ENCODE peak calls at places on chromosome 22, in six cellular contexts. One of them, this sample, is unnamed.

GRCh38 chr22:46619830-46620501 is at the start of gene GRAMD4:
- DNase-seq in fibroblast of the aortic adventitia: no peak
- DNase-seq in PC-3: no peak
- DNase-seq in foreskin fibroblast: no peak
- DNase-seq in breast epithelium: peak
- DNase-seq in body of pancreas: no peak
- DNase-seq in this sample: no peak

GRCh38 chr22:35301370-35301874 is 1.7 kb downstream of the TOM1 start:
- DNase-seq in fibroblast of the aortic adventitia: peak
- DNase-seq in PC-3: peak
- DNase-seq in foreskin fibroblast: peak
- DNase-seq in breast epithelium: peak
- DNase-seq in body of pancreas: no peak
- DNase-seq in this sample: no peak

GRCh38 chr22:43381693-43382092 is 30.1 kb upstream of the MPPED1 start:
- DNase-seq in fibroblast of the aortic adventitia: no peak
- DNase-seq in PC-3: no peak
- DNase-seq in foreskin fibroblast: no peak
- DNase-seq in breast epithelium: no peak
- DNase-seq in body of pancreas: no peak
- DNase-seq in this sample: peak

GRCh38 chr22:49657275-49657973 is 170.2 kb downstream of the BRD1 start:
- DNase-seq in fibroblast of the aortic adventitia: no peak
- DNase-seq in PC-3: no peak
- DNase-seq in foreskin fibroblast: no peak
- DNase-seq in breast epithelium: peak
- DNase-seq in body of pancreas: no peak
- DNase-seq in this sample: no peak

GRCh38 chr22:20268350-20269012 is 363 bp upstream of the RTN4R start:
- DNase-seq in fibroblast of the aortic adventitia: peak
- DNase-seq in PC-3: peak
- DNase-seq in foreskin fibroblast: peak
- DNase-seq in breast epithelium: no peak
- DNase-seq in body of pancreas: peak
- DNase-seq in this sample: peak

GRCh38 chr22:40819741-40820140 is 595 bp upstream of the SLC25A17 start:
- DNase-seq in fibroblast of the aortic adventitia: peak
- DNase-seq in PC-3: peak
- DNase-seq in foreskin fibroblast: peak
- DNase-seq in breast epithelium: no peak
- DNase-seq in body of pancreas: no peak
- DNase-seq in this sample: no peak

GRCh38 chr22:39444247-39444800 is 12.5 kb upstream of the MGAT3 start:
- DNase-seq in fibroblast of the aortic adventitia: no peak
- DNase-seq in PC-3: no peak
- DNase-seq in foreskin fibroblast: no peak
- DNase-seq in breast epithelium: no peak
- DNase-seq in body of pancreas: no peak
- DNase-seq in this sample: no peak

GRCh38 chr22:49412236-49412635 is 415.4 kb downstream of the BRD1 start:
- DNase-seq in fibroblast of the aortic adventitia: no peak
- DNase-seq in PC-3: no peak
- DNase-seq in foreskin fibroblast: no peak
- DNase-seq in breast epithelium: no peak
- DNase-seq in body of pancreas: no peak
- DNase-seq in this sample: no peak

GRCh38 chr22:38788417-38788816 is 5.5 kb downstream of the DNAL4 start:
- DNase-seq in fibroblast of the aortic adventitia: peak
- DNase-seq in PC-3: peak
- DNase-seq in foreskin fibroblast: peak
- DNase-seq in breast epithelium: peak
- DNase-seq in body of pancreas: peak
- DNase-seq in this sample: peak

GRCh38 chr22:40498454-40499186 is 128.2 kb downstream of the SGSM3 start:
- DNase-seq in fibroblast of the aortic adventitia: peak
- DNase-seq in PC-3: peak
- DNase-seq in foreskin fibroblast: peak
- DNase-seq in breast epithelium: no peak
- DNase-seq in body of pancreas: no peak
- DNase-seq in this sample: no peak

GRCh38 chr22:19289475-19290161 is 1.9 kb downstream of the CLTCL1 start:
- DNase-seq in fibroblast of the aortic adventitia: peak
- DNase-seq in PC-3: peak
- DNase-seq in foreskin fibroblast: no peak
- DNase-seq in breast epithelium: no peak
- DNase-seq in body of pancreas: no peak
- DNase-seq in this sample: peak

GRCh38 chr22:39242389-39242808 is 2.4 kb downstream of the PDGFB start:
- DNase-seq in fibroblast of the aortic adventitia: no peak
- DNase-seq in PC-3: no peak
- DNase-seq in foreskin fibroblast: no peak
- DNase-seq in breast epithelium: no peak
- DNase-seq in body of pancreas: no peak
- DNase-seq in this sample: no peak

GRCh38 chr22:48478124-48478523 is 1349.5 kb downstream of the BRD1 start:
- DNase-seq in fibroblast of the aortic adventitia: no peak
- DNase-seq in PC-3: no peak
- DNase-seq in foreskin fibroblast: no peak
- DNase-seq in breast epithelium: no peak
- DNase-seq in body of pancreas: no peak
- DNase-seq in this sample: no peak

GRCh38 chr22:45262931-45263789 is 21.6 kb upstream of the UPK3A start:
- DNase-seq in fibroblast of the aortic adventitia: peak
- DNase-seq in PC-3: no peak
- DNase-seq in foreskin fibroblast: no peak
- DNase-seq in breast epithelium: no peak
- DNase-seq in body of pancreas: no peak
- DNase-seq in this sample: no peak

GRCh38 chr22:16774911-16775529 is 50.2 kb downstream of the XKR3 start:
- DNase-seq in fibroblast of the aortic adventitia: peak
- DNase-seq in PC-3: no peak
- DNase-seq in foreskin fibroblast: no peak
- DNase-seq in breast epithelium: no peak
- DNase-seq in body of pancreas: no peak
- DNase-seq in this sample: no peak

GRCh38 chr22:48743601-48744282 is 1083.9 kb downstream of the BRD1 start:
- DNase-seq in fibroblast of the aortic adventitia: no peak
- DNase-seq in PC-3: no peak
- DNase-seq in foreskin fibroblast: no peak
- DNase-seq in breast epithelium: peak
- DNase-seq in body of pancreas: no peak
- DNase-seq in this sample: no peak

GRCh38 chr22:28894320-28894719 is 10.9 kb downstream of the ZNRF3 start:
- DNase-seq in fibroblast of the aortic adventitia: no peak
- DNase-seq in PC-3: peak
- DNase-seq in foreskin fibroblast: no peak
- DNase-seq in breast epithelium: no peak
- DNase-seq in body of pancreas: no peak
- DNase-seq in this sample: no peak

GRCh38 chr22:40560551-40560950 is 76.0 kb downstream of the MRTFA start:
- DNase-seq in fibroblast of the aortic adventitia: peak
- DNase-seq in PC-3: no peak
- DNase-seq in foreskin fibroblast: peak
- DNase-seq in breast epithelium: no peak
- DNase-seq in body of pancreas: no peak
- DNase-seq in this sample: no peak

GRCh38 chr22:38718414-38718813 is 12.7 kb downstream of the GTPBP1 start:
- DNase-seq in fibroblast of the aortic adventitia: peak
- DNase-seq in PC-3: peak
- DNase-seq in foreskin fibroblast: peak
- DNase-seq in breast epithelium: peak
- DNase-seq in body of pancreas: peak
- DNase-seq in this sample: no peak

DNA sequence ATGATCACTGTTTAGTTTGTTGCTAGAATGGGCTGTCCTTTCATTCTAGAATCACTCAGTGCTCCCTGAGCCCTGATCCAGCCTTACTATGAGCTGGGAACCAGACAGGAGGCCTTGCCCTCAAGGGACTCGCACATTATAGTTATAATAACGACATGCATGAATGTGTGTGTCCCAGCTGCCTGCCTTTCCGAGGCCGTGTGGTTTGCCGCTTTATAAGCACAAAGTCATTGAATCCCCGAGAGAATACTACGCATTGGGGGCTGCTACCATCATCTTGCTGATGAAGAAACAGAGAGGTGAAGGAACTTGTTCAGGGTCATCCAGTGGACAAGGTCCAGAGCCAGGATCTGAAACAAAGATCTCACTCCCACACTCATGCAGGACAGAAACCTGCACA is 75.7 kb downstream of the NFAM1 start:
- DNase-seq in fibroblast of the aortic adventitia: no peak
- DNase-seq in PC-3: no peak
- DNase-seq in foreskin fibroblast: no peak
- DNase-seq in breast epithelium: no peak
- DNase-seq in body of pancreas: no peak
- DNase-seq in this sample: no peak
- H3K4me3 ChIP-seq in fibroblast of the aortic adventitia: no peak
- H3K4me3 ChIP-seq in PC-3: no peak
- H3K4me3 ChIP-seq in foreskin fibroblast: no peak
- H3K4me3 ChIP-seq in breast epithelium: no peak
- H3K4me3 ChIP-seq in body of pancreas: no peak
- H3K4me3 ChIP-seq in this sample: no peak

DNA sequence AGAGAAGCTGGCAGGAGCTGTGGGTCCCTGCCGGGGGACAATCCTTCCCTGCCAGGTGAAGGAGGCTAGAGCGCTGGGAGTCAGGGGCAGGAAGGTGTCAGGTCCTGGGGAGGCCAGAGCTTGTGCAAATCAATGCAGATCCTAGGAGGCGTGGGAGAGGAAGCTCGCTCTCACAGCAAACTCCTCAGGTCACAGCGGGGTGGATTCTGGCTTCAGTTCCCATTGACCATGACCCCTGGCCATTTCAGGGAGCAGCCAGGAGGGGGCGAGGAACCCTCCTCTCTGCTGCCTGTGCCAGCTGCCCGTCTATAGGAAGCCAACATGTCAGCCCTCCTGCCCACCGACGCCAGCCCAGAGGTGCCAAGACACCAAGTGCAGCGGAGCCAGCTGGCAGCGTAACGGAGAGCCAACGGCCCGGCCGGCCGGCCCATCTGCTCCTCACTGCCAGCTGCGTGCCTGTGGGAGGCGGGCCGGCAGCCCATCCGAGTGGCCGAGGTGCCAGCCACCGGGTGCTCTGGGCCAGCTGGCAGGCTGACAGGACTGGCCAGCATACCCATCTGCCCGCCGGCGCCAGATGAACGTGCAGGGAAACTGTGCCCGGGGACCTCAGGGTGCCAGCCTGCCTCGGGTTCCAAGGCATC is 374.9 kb downstream of the MIAT start:
- DNase-seq in fibroblast of the aortic adventitia: no peak
- DNase-seq in PC-3: no peak
- DNase-seq in foreskin fibroblast: no peak
- DNase-seq in breast epithelium: peak
- DNase-seq in body of pancreas: peak
- DNase-seq in this sample: peak
- TF ChIP-seq CTCF in fibroblast of the aortic adventitia: peak
- TF ChIP-seq CTCF in PC-3: no peak
- TF ChIP-seq CTCF in foreskin fibroblast: no peak
- TF ChIP-seq CTCF in breast epithelium: no peak
- TF ChIP-seq CTCF in body of pancreas: no peak
- TF ChIP-seq CTCF in this sample: peak

GRCh38 chr22:50697667-50698506 is 25.3 kb downstream of the SHANK3 start:
- DNase-seq in fibroblast of the aortic adventitia: no peak
- DNase-seq in PC-3: no peak
- DNase-seq in foreskin fibroblast: no peak
- DNase-seq in breast epithelium: no peak
- DNase-seq in body of pancreas: no peak
- DNase-seq in this sample: no peak

GRCh38 chr22:50696251-50696798 is 23.7 kb downstream of the SHANK3 start:
- DNase-seq in fibroblast of the aortic adventitia: no peak
- DNase-seq in PC-3: no peak
- DNase-seq in foreskin fibroblast: no peak
- DNase-seq in breast epithelium: no peak
- DNase-seq in body of pancreas: no peak
- DNase-seq in this sample: no peak

GRCh38 chr22:50695421-50696250 is 23.0 kb downstream of the SHANK3 start:
- DNase-seq in fibroblast of the aortic adventitia: no peak
- DNase-seq in PC-3: no peak
- DNase-seq in foreskin fibroblast: no peak
- DNase-seq in breast epithelium: peak
- DNase-seq in body of pancreas: no peak
- DNase-seq in this sample: no peak

GRCh38 chr22:50698546-50698945 is 25.9 kb downstream of the SHANK3 start:
- DNase-seq in fibroblast of the aortic adventitia: no peak
- DNase-seq in PC-3: no peak
- DNase-seq in foreskin fibroblast: no peak
- DNase-seq in breast epithelium: no peak
- DNase-seq in body of pancreas: no peak
- DNase-seq in this sample: no peak

DNA sequence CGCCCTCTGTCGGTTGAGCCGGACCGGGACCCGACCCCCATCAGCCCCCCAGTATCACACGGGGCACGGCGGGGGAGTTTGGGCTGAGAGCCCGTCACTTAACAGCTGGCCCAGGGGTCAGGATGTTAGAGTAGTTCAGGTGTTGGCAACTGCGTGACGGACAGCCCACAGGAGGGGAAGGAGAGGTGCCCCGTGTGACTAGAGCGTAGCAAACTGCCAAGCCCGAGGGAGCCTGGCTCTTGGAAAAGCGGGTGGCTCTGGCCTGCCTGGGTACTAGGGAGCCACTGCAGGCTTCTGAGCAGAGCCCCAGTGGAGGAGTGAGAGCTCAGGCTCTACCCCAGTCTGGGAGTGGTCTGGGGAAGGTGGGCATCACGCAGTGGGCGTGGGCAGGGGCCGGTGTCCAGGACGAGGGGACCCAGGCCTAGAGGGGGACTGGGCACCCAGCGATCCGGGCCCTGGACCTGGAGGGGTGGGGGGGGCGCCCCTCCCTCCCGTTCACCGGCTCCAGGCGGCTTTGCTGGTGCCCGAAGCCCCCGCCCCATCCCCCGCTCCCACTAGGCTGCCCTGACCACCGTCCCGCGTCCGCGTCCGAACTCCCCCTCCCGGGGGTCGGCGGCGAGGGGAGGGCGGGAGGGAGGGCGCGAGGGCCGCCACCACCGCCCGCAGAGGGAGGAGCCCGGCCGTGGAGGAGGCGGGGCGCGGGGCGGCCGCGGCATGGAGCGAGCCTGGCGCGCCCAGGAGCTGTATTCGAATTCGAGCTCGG is 24.4 kb downstream of the SHANK3 start:
- DNase-seq in fibroblast of the aortic adventitia: no peak
- DNase-seq in PC-3: peak
- DNase-seq in foreskin fibroblast: no peak
- DNase-seq in breast epithelium: no peak
- DNase-seq in body of pancreas: no peak
- DNase-seq in this sample: peak
- H3K4me3 ChIP-seq in fibroblast of the aortic adventitia: peak
- H3K4me3 ChIP-seq in PC-3: peak
- H3K4me3 ChIP-seq in foreskin fibroblast: peak
- H3K4me3 ChIP-seq in breast epithelium: peak
- H3K4me3 ChIP-seq in body of pancreas: no peak
- H3K4me3 ChIP-seq in this sample: peak

DNA sequence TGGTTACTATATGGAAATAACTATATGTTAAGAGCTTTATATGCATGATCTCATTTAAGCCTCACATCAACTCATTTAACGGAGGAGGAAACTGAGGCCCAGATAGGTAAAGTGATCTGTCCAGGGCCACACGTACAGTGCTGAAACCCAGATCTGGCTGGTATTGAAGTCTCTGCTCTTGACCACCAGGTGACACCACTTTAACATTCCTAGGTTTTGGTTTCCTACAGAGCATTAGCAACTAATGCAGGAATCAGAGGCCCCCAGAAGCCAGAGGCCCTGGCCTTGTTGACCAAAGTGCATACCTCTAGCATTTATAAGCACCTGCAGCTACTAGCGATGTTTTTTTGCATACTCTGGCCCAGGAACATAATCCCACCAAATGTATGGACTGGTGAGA is 12.9 kb upstream of the LIMK2 start:
- DNase-seq in fibroblast of the aortic adventitia: no peak
- DNase-seq in PC-3: no peak
- DNase-seq in foreskin fibroblast: no peak
- DNase-seq in breast epithelium: no peak
- DNase-seq in body of pancreas: no peak
- DNase-seq in this sample: no peak
- TF ChIP-seq CTCF in fibroblast of the aortic adventitia: no peak
- TF ChIP-seq CTCF in PC-3: peak
- TF ChIP-seq CTCF in foreskin fibroblast: no peak
- TF ChIP-seq CTCF in breast epithelium: no peak
- TF ChIP-seq CTCF in body of pancreas: no peak
- TF ChIP-seq CTCF in this sample: no peak